ENCODE peak calls at places on chromosome 5, in nine cellular contexts. One of them, this sample, is unnamed.

GRCh38 chr5:61575103-61575502 is 243.0 kb downstream of the ZSWIM6 start:
- DNase-seq in stomach: no peak
- DNase-seq in GM23338: no peak
- DNase-seq in tibial artery: no peak
- DNase-seq in HCT116: no peak
- DNase-seq in dorsolateral prefrontal cortex: no peak
- DNase-seq in cardiac muscle cell: peak; percentile 86
- DNase-seq in adrenal gland: peak; percentile 44
- DNase-seq in A549: no peak
- DNase-seq in this sample: peak; percentile 68

GRCh38 chr5:167982-168660 is 23.2 kb upstream of the LRRC14B start:
- DNase-seq in stomach: no peak
- DNase-seq in GM23338: no peak
- DNase-seq in tibial artery: no peak
- DNase-seq in HCT116: no peak
- DNase-seq in dorsolateral prefrontal cortex: no peak
- DNase-seq in cardiac muscle cell: peak; percentile 95
- DNase-seq in adrenal gland: no peak
- DNase-seq in A549: no peak
- DNase-seq in this sample: peak; percentile 97

GRCh38 chr5:73152411-73153388 is 20.3 kb upstream of the TMEM174 start:
- DNase-seq in stomach: no peak
- DNase-seq in GM23338: peak; percentile 56
- DNase-seq in tibial artery: no peak
- DNase-seq in HCT116: peak; percentile 6
- DNase-seq in dorsolateral prefrontal cortex: no peak
- DNase-seq in cardiac muscle cell: no peak
- DNase-seq in adrenal gland: no peak
- DNase-seq in A549: no peak
- DNase-seq in this sample: no peak

GRCh38 chr5:59660737-59661136 is 232.8 kb downstream of the PDE4D start:
- DNase-seq in stomach: no peak
- DNase-seq in GM23338: peak; percentile 38
- DNase-seq in tibial artery: no peak
- DNase-seq in HCT116: no peak
- DNase-seq in dorsolateral prefrontal cortex: no peak
- DNase-seq in cardiac muscle cell: peak; percentile 58
- DNase-seq in adrenal gland: no peak
- DNase-seq in A549: peak; percentile 36
- DNase-seq in this sample: peak; percentile 54

GRCh38 chr5:159923008-159923407 is 6.7 kb downstream of the ADRA1B start:
- DNase-seq in stomach: no peak
- DNase-seq in GM23338: no peak
- DNase-seq in tibial artery: no peak
- DNase-seq in HCT116: no peak
- DNase-seq in dorsolateral prefrontal cortex: no peak
- DNase-seq in cardiac muscle cell: no peak
- DNase-seq in adrenal gland: no peak
- DNase-seq in A549: no peak
- DNase-seq in this sample: no peak

GRCh38 chr5:80082221-80082620 is 47.1 kb downstream of the THBS4 start:
- DNase-seq in stomach: no peak
- DNase-seq in GM23338: no peak
- DNase-seq in tibial artery: no peak
- DNase-seq in HCT116: no peak
- DNase-seq in dorsolateral prefrontal cortex: no peak
- DNase-seq in cardiac muscle cell: no peak
- DNase-seq in adrenal gland: no peak
- DNase-seq in A549: no peak
- DNase-seq in this sample: no peak

GRCh38 chr5:14504332-14504727 is 77.3 kb upstream of the OTULINL start:
- DNase-seq in stomach: no peak
- DNase-seq in GM23338: no peak
- DNase-seq in tibial artery: no peak
- DNase-seq in HCT116: no peak
- DNase-seq in dorsolateral prefrontal cortex: no peak
- DNase-seq in cardiac muscle cell: no peak
- DNase-seq in adrenal gland: no peak
- DNase-seq in A549: no peak
- DNase-seq in this sample: no peak

GRCh38 chr5:1648806-1649205 is 125.0 kb upstream of the LPCAT1 start:
- DNase-seq in stomach: no peak
- DNase-seq in GM23338: no peak
- DNase-seq in tibial artery: no peak
- DNase-seq in HCT116: no peak
- DNase-seq in dorsolateral prefrontal cortex: no peak
- DNase-seq in cardiac muscle cell: peak; percentile 10
- DNase-seq in adrenal gland: no peak
- DNase-seq in A549: no peak
- DNase-seq in this sample: no peak

GRCh38 chr5:5179079-5179478 is 38.9 kb downstream of the ADAMTS16 start:
- DNase-seq in stomach: no peak
- DNase-seq in GM23338: peak; percentile 68
- DNase-seq in tibial artery: no peak
- DNase-seq in HCT116: no peak
- DNase-seq in dorsolateral prefrontal cortex: no peak
- DNase-seq in cardiac muscle cell: no peak
- DNase-seq in adrenal gland: no peak
- DNase-seq in A549: peak; percentile 21
- DNase-seq in this sample: no peak

GRCh38 chr5:53874409-53874808 is 314.0 kb downstream of the NDUFS4 start:
- DNase-seq in stomach: no peak
- DNase-seq in GM23338: peak; percentile 59
- DNase-seq in tibial artery: no peak
- DNase-seq in HCT116: no peak
- DNase-seq in dorsolateral prefrontal cortex: no peak
- DNase-seq in cardiac muscle cell: peak; percentile 37
- DNase-seq in adrenal gland: no peak
- DNase-seq in A549: no peak
- DNase-seq in this sample: no peak

GRCh38 chr5:96794757-96795156 is 13.0 kb downstream of the ERAP1 start:
- DNase-seq in stomach: no peak
- DNase-seq in GM23338: no peak
- DNase-seq in tibial artery: no peak
- DNase-seq in HCT116: no peak
- DNase-seq in dorsolateral prefrontal cortex: no peak
- DNase-seq in cardiac muscle cell: no peak
- DNase-seq in adrenal gland: no peak
- DNase-seq in A549: no peak
- DNase-seq in this sample: no peak

GRCh38 chr5:171308453-171309275 is at the start of gene TLX3:
- DNase-seq in stomach: no peak
- DNase-seq in GM23338: peak; percentile 96
- DNase-seq in tibial artery: no peak
- DNase-seq in HCT116: peak; percentile 87
- DNase-seq in dorsolateral prefrontal cortex: peak; percentile 90
- DNase-seq in cardiac muscle cell: peak; percentile 22
- DNase-seq in adrenal gland: no peak
- DNase-seq in A549: no peak
- DNase-seq in this sample: no peak

GRCh38 chr5:123718238-123718637 is 206.3 kb downstream of the CSNK1G3 start:
- DNase-seq in stomach: no peak
- DNase-seq in GM23338: no peak
- DNase-seq in tibial artery: no peak
- DNase-seq in HCT116: no peak
- DNase-seq in dorsolateral prefrontal cortex: no peak
- DNase-seq in cardiac muscle cell: peak; percentile 58
- DNase-seq in adrenal gland: no peak
- DNase-seq in A549: no peak
- DNase-seq in this sample: no peak

GRCh38 chr5:159887050-159887449 is 29.2 kb upstream of the ADRA1B start:
- DNase-seq in stomach: no peak
- DNase-seq in GM23338: no peak
- DNase-seq in tibial artery: no peak
- DNase-seq in HCT116: no peak
- DNase-seq in dorsolateral prefrontal cortex: no peak
- DNase-seq in cardiac muscle cell: no peak
- DNase-seq in adrenal gland: no peak
- DNase-seq in A549: no peak
- DNase-seq in this sample: no peak

GRCh38 chr5:88502179-88503064 is 233.8 kb upstream of the TMEM161B start:
- DNase-seq in stomach: no peak
- DNase-seq in GM23338: no peak
- DNase-seq in tibial artery: no peak
- DNase-seq in HCT116: no peak
- DNase-seq in dorsolateral prefrontal cortex: no peak
- DNase-seq in cardiac muscle cell: peak; percentile 15
- DNase-seq in adrenal gland: peak; percentile 6
- DNase-seq in A549: no peak
- DNase-seq in this sample: peak; percentile 3

GRCh38 chr5:2863675-2864433 is 112.4 kb upstream of the IRX2 start:
- DNase-seq in stomach: no peak
- DNase-seq in GM23338: no peak
- DNase-seq in tibial artery: no peak
- DNase-seq in HCT116: no peak
- DNase-seq in dorsolateral prefrontal cortex: no peak
- DNase-seq in cardiac muscle cell: no peak
- DNase-seq in adrenal gland: no peak
- DNase-seq in A549: no peak
- DNase-seq in this sample: no peak

GRCh38 chr5:139696167-139696893 is 48.2 kb downstream of the CXXC5 start:
- DNase-seq in stomach: no peak
- DNase-seq in GM23338: peak; percentile 35
- DNase-seq in tibial artery: no peak
- DNase-seq in HCT116: no peak
- DNase-seq in dorsolateral prefrontal cortex: peak; percentile 25
- DNase-seq in cardiac muscle cell: no peak
- DNase-seq in adrenal gland: no peak
- DNase-seq in A549: no peak
- DNase-seq in this sample: no peak

GRCh38 chr5:11384441-11385250 is 519.6 kb downstream of the CTNND2 start:
- DNase-seq in stomach: peak; percentile 71
- DNase-seq in GM23338: peak; percentile 47
- DNase-seq in tibial artery: no peak
- DNase-seq in HCT116: no peak
- DNase-seq in dorsolateral prefrontal cortex: peak; percentile 58
- DNase-seq in cardiac muscle cell: no peak
- DNase-seq in adrenal gland: no peak
- DNase-seq in A549: no peak
- DNase-seq in this sample: no peak

GRCh38 chr5:121870489-121870888 is 18.8 kb downstream of the FTMT start:
- DNase-seq in stomach: no peak
- DNase-seq in GM23338: peak; percentile 19
- DNase-seq in tibial artery: no peak
- DNase-seq in HCT116: peak; percentile 4
- DNase-seq in dorsolateral prefrontal cortex: no peak
- DNase-seq in cardiac muscle cell: peak; percentile 14
- DNase-seq in adrenal gland: no peak
- DNase-seq in A549: no peak
- DNase-seq in this sample: no peak
- TF ChIP-seq CTCF in stomach: peak; percentile 24
- TF ChIP-seq CTCF in GM23338: peak; percentile 53
- TF ChIP-seq CTCF in tibial artery: no peak
- TF ChIP-seq CTCF in HCT116: peak; percentile 11
- TF ChIP-seq CTCF in dorsolateral prefrontal cortex: peak; percentile 12
- TF ChIP-seq CTCF in cardiac muscle cell: no peak
- TF ChIP-seq CTCF in adrenal gland: no peak
- TF ChIP-seq CTCF in A549: peak; percentile 50
- TF ChIP-seq CTCF in this sample: no peak

GRCh38 chr5:173324115-173325001 is 3.9 kb downstream of the STC2 start:
- DNase-seq in stomach: peak; percentile 76
- DNase-seq in GM23338: no peak
- DNase-seq in tibial artery: peak; percentile 54
- DNase-seq in HCT116: no peak
- DNase-seq in dorsolateral prefrontal cortex: peak; percentile 18
- DNase-seq in cardiac muscle cell: peak; percentile 97
- DNase-seq in adrenal gland: peak; percentile 70
- DNase-seq in A549: no peak
- DNase-seq in this sample: no peak
- H3K4me3 ChIP-seq in stomach: no peak overlapping the region
- H3K4me3 ChIP-seq in GM23338: peak overlapping the region; percentile 99
- H3K4me3 ChIP-seq in tibial artery: peak overlapping the region; percentile 4
- H3K4me3 ChIP-seq in HCT116: no peak overlapping the region
- H3K4me3 ChIP-seq in dorsolateral prefrontal cortex: peak overlapping the region; percentile 34
- H3K4me3 ChIP-seq in cardiac muscle cell: no peak overlapping the region
- H3K4me3 ChIP-seq in adrenal gland: no peak overlapping the region
- H3K4me3 ChIP-seq in A549: no peak overlapping the region
- H3K4me3 ChIP-seq in this sample: peak overlapping the region; percentile 83

GRCh38 chr5:179244051-179244450 is 101.2 kb downstream of the ADAMTS2 start:
- DNase-seq in stomach: no peak
- DNase-seq in GM23338: no peak
- DNase-seq in tibial artery: no peak
- DNase-seq in HCT116: no peak
- DNase-seq in dorsolateral prefrontal cortex: no peak
- DNase-seq in cardiac muscle cell: peak; percentile 25
- DNase-seq in adrenal gland: no peak
- DNase-seq in A549: no peak
- DNase-seq in this sample: no peak

GRCh38 chr5:179241764-179242370 is 103.4 kb downstream of the ADAMTS2 start:
- DNase-seq in stomach: no peak
- DNase-seq in GM23338: no peak
- DNase-seq in tibial artery: no peak
- DNase-seq in HCT116: no peak
- DNase-seq in dorsolateral prefrontal cortex: no peak
- DNase-seq in cardiac muscle cell: peak; percentile 22
- DNase-seq in adrenal gland: no peak
- DNase-seq in A549: no peak
- DNase-seq in this sample: no peak

GRCh38 chr5:179241175-179241574 is 104.1 kb downstream of the ADAMTS2 start:
- DNase-seq in stomach: no peak
- DNase-seq in GM23338: no peak
- DNase-seq in tibial artery: peak; percentile 52
- DNase-seq in HCT116: no peak
- DNase-seq in dorsolateral prefrontal cortex: no peak
- DNase-seq in cardiac muscle cell: no peak
- DNase-seq in adrenal gland: no peak
- DNase-seq in A549: no peak
- DNase-seq in this sample: no peak

GRCh38 chr5:179242676-179243075 is 102.6 kb downstream of the ADAMTS2 start:
- DNase-seq in stomach: no peak
- DNase-seq in GM23338: no peak
- DNase-seq in tibial artery: no peak
- DNase-seq in HCT116: no peak
- DNase-seq in dorsolateral prefrontal cortex: no peak
- DNase-seq in cardiac muscle cell: no peak
- DNase-seq in adrenal gland: no peak
- DNase-seq in A549: no peak
- DNase-seq in this sample: no peak

DNA sequence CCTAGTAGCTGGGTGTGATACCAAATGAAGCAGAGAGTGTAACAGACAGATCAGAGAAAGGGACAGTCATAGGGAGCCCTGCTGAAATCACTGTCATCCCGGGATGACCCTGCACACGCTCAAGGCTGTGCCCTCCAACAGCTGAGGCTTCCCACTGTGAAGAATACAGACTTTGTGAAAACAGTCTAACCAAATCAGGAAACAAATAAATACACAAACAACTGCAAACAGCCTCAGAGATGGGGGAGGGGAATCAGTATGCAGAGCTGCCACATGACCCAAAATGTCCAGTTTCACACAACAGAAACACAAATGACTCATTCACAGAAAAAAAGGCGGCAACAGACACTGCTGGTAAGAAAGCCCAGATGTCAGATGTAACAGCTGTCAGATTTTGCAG is 101.9 kb downstream of the ADAMTS2 start:
- DNase-seq in stomach: no peak
- DNase-seq in GM23338: no peak
- DNase-seq in tibial artery: no peak
- DNase-seq in HCT116: no peak
- DNase-seq in dorsolateral prefrontal cortex: no peak
- DNase-seq in cardiac muscle cell: peak; percentile 81
- DNase-seq in adrenal gland: no peak
- DNase-seq in A549: no peak
- DNase-seq in this sample: peak; percentile 36
- H3K27ac ChIP-seq in stomach: peak overlapping the region; percentile 29
- H3K27ac ChIP-seq in GM23338: no peak overlapping the region
- H3K27ac ChIP-seq in tibial artery: no peak overlapping the region
- H3K27ac ChIP-seq in HCT116: no peak overlapping the region
- H3K27ac ChIP-seq in dorsolateral prefrontal cortex: peak overlapping the region; percentile 88
- H3K27ac ChIP-seq in cardiac muscle cell: no peak overlapping the region
- H3K27ac ChIP-seq in adrenal gland: no peak overlapping the region
- H3K27ac ChIP-seq in A549: no peak overlapping the region
- H3K27ac ChIP-seq in this sample: no peak overlapping the region

GRCh38 chr5:141155540-141156374 is 5.9 kb downstream of the PCDHB6 start:
- DNase-seq in stomach: no peak
- DNase-seq in GM23338: peak; percentile 86
- DNase-seq in tibial artery: no peak
- DNase-seq in HCT116: no peak
- DNase-seq in dorsolateral prefrontal cortex: no peak
- DNase-seq in cardiac muscle cell: no peak
- DNase-seq in adrenal gland: no peak
- DNase-seq in A549: peak; percentile 23
- DNase-seq in this sample: no peak
- TF ChIP-seq CTCF in stomach: no peak
- TF ChIP-seq CTCF in GM23338: peak; percentile 91
- TF ChIP-seq CTCF in tibial artery: no peak
- TF ChIP-seq CTCF in HCT116: no peak
- TF ChIP-seq CTCF in dorsolateral prefrontal cortex: no peak
- TF ChIP-seq CTCF in cardiac muscle cell: no peak
- TF ChIP-seq CTCF in adrenal gland: no peak
- TF ChIP-seq CTCF in A549: peak; percentile 18
- TF ChIP-seq CTCF in this sample: no peak